ENCODE peak calls at places on chromosomes 11 and 22, in eight cellular contexts. B is A172; E is activated T-helper 1 cell treated with anti-CD3 and anti-CD28 coated beads, Interleukin-2, amount 50 U/mL, for 16 hours; X is pancreas; G is NCI-H2029 treated with DMSO at 0.1 percent for 48 hours; I is fibroblast of the aortic adventitia; M is Right ventricle myocardium superior; H is activated CD8-positive, alpha-beta memory T cell treated with anti-CD3 and anti-CD28 coated beads, Interleukin-2, amount 50 U/mL, for 48 hours. D is an unnamed sample.

GRCh38 chr11:111512296-111513239 is at the start of gene BTG4:
- DNase-seq in B (no peak), E (no peak), X (peak), G (no peak), I (no peak), M (no peak), H (peak), D (no peak)

GRCh38 chr11:19673924-19674390 is 38.7 kb upstream of the NAV2 start:
- DNase-seq in B (no peak), E (no peak), X (no peak), G (no peak), I (peak), M (peak), H (no peak), D (no peak)

GRCh38 chr11:47028530-47029093 is 92.1 kb downstream of the CSTPP1 start:
- DNase-seq in B (no peak), E (no peak), X (no peak), G (no peak), I (no peak), M (no peak), H (no peak), D (no peak)

GRCh38 chr11:66289548-66290331 is 797 bp upstream of the YIF1A start:
- DNase-seq in B (no peak), E (peak), X (no peak), G (no peak), I (no peak), M (peak), H (peak), D (no peak)

GRCh38 chr11:65685981-65686380 is 23.3 kb upstream of the RELA start:
- DNase-seq in B (no peak), E (no peak), X (no peak), G (no peak), I (no peak), M (no peak), H (no peak), D (no peak)

GRCh38 chr11:9315078-9315688 is 790 bp upstream of the TMEM41B start:
- DNase-seq in B (peak), E (no peak), X (no peak), G (no peak), I (no peak), M (peak), H (no peak), D (no peak)

GRCh38 chr11:19670030-19670761 is 42.4 kb upstream of the NAV2 start:
- DNase-seq in B (peak), E (no peak), X (no peak), G (no peak), I (peak), M (no peak), H (no peak), D (no peak)

GRCh38 chr11:94169516-94169915 is 40.9 kb downstream of the PANX1 start:
- DNase-seq in B (no peak), E (no peak), X (no peak), G (no peak), I (no peak), M (no peak), H (no peak), D (no peak)

GRCh38 chr11:18299724-18300123 is 22.2 kb downstream of the HPS5 start:
- DNase-seq in B (no peak), E (no peak), X (no peak), G (no peak), I (no peak), M (no peak), H (no peak), D (no peak)

GRCh38 chr22:27309713-27310112 is 491.8 kb downstream of the MN1 start:
- DNase-seq in B (no peak), E (no peak), X (no peak), G (no peak), I (peak), M (no peak), H (no peak), D (no peak)

GRCh38 chr22:43066844-43067385 is 22.3 kb downstream of the TTLL1 start:
- DNase-seq in B (peak), E (no peak), X (no peak), G (no peak), I (peak), M (no peak), H (no peak), D (no peak)

GRCh38 chr11:128701086-128701485 is 7.2 kb downstream of the FLI1 start:
- DNase-seq in B (peak), E (no peak), X (no peak), G (no peak), I (peak), M (no peak), H (no peak), D (no peak)

GRCh38 chr22:36286096-36286957 is 33.4 kb downstream of the APOL1 start:
- DNase-seq in B (peak), E (peak), X (peak), G (no peak), I (peak), M (peak), H (peak), D (no peak)

GRCh38 chr11:77580712-77581337 is 8.9 kb upstream of the AQP11 start:
- DNase-seq in B (peak), E (no peak), X (no peak), G (no peak), I (no peak), M (no peak), H (no peak), D (no peak)

GRCh38 chr22:21650823-21651520 is 8.9 kb downstream of the SDF2L1 start:
- DNase-seq in B (no peak), E (no peak), X (no peak), G (no peak), I (no peak), M (no peak), H (no peak), D (no peak)

GRCh38 chr11:73269353-73270088 is 2.6 kb upstream of the P2RY6 start:
- DNase-seq in B (no peak), E (no peak), X (no peak), G (peak), I (no peak), M (no peak), H (peak), D (no peak)

GRCh38 chr11:125790825-125791224 is 2.9 kb downstream of the PATE3 start:
- DNase-seq in B (no peak), E (no peak), X (no peak), G (no peak), I (no peak), M (no peak), H (no peak), D (no peak)

GRCh38 chr11:16182553-16182952 is 173.8 kb downstream of the SOX6 start:
- DNase-seq in B (no peak), E (no peak), X (no peak), G (no peak), I (no peak), M (no peak), H (no peak), D (no peak)

GRCh38 chr11:24622262-24622661 is 125.4 kb downstream of the LUZP2 start:
- DNase-seq in B (no peak), E (no peak), X (no peak), G (no peak), I (no peak), M (no peak), H (no peak), D (no peak)

GRCh38 chr11:116879789-116880402 is 42.5 kb upstream of the APOA1 start:
- DNase-seq in B (peak), E (no peak), X (no peak), G (peak), I (peak), M (no peak), H (no peak), D (no peak)

GRCh38 chr11:105734422-105734821 is 124.5 kb downstream of the GRIA4 start:
- DNase-seq in B (no peak), E (no peak), X (no peak), G (no peak), I (no peak), M (no peak), H (no peak), D (no peak)

GRCh38 chr11:22991196-22991595 is 130.9 kb upstream of the CCDC179 start:
- DNase-seq in B (no peak), E (no peak), X (no peak), G (no peak), I (no peak), M (no peak), H (no peak), D (no peak)

GRCh38 chr11:31995525-31996123 is 95.2 kb upstream of the RCN1 start:
- DNase-seq in B (peak), E (no peak), X (no peak), G (no peak), I (peak), M (no peak), H (no peak), D (no peak)

D was measured in vagina.